ENCODE peak calls at places on chromosomes 5 and 9, in five cellular contexts. Y is epithelial cell of esophagus, M is cardiac fibroblast, R is left lung, D is Calu3. O is an unnamed sample.

GRCh38 chr5:68973696-68974095 is 120.1 kb upstream of the SLC30A5 start:
- DNase-seq in Y (peak; percentile 54), M (no peak), R (no peak), D (no peak), O (no peak)

GRCh38 chr5:179763215-179763945 is 30.4 kb upstream of the LTC4S start:
- DNase-seq in Y (peak; percentile 83), M (peak; percentile 87), R (peak; percentile 23), D (peak; percentile 76), O (peak; percentile 24)

GRCh38 chr5:142248853-142249462 is 75.9 kb downstream of the SPRY4 start:
- DNase-seq in Y (no peak), M (no peak), R (peak; percentile 78), D (no peak), O (no peak)

GRCh38 chr9:133403766-133404439 is 13.9 kb downstream of the REXO4 start:
- DNase-seq in Y (peak; percentile 84), M (peak; percentile 19), R (peak; percentile 85), D (peak; percentile 78), O (peak; percentile 37)

GRCh38 chr5:173973614-173973969 is 15.4 kb upstream of the C5orf47 start:
- DNase-seq in Y (peak; percentile 27), M (no peak), R (peak; percentile 80), D (peak; percentile 44), O (no peak)

GRCh38 chr5:117295941-117296340 is 721.3 kb upstream of the SEMA6A start:
- DNase-seq in Y (peak; percentile 52), M (peak; percentile 11), R (no peak), D (no peak), O (no peak)

GRCh38 chr5:73434461-73434860 is 14.1 kb downstream of the FOXD1 start:
- DNase-seq in Y (no peak), M (no peak), R (no peak), D (no peak), O (no peak)

GRCh38 chr9:93205045-93205768 is 21.3 kb downstream of the WNK2 start:
- DNase-seq in Y (no peak), M (peak; percentile 28), R (peak; percentile 78), D (no peak), O (no peak)

GRCh38 chr5:141680751-141681201 is 1.3 kb downstream of the ARAP3 start:
- DNase-seq in Y (peak; percentile 42), M (peak; percentile 80), R (no peak), D (peak; percentile 31), O (no peak)

GRCh38 chr5:126120939-126121338 is 302.3 kb upstream of the GRAMD2B start:
- DNase-seq in Y (no peak), M (no peak), R (no peak), D (no peak), O (no peak)

GRCh38 chr9:18018661-18019060 is 439.8 kb downstream of the SH3GL2 start:
- DNase-seq in Y (no peak), M (no peak), R (no peak), D (no peak), O (no peak)
- TF ChIP-seq CTCF in Y (no peak), M (no peak), R (no peak), D (no peak), O (no peak)

DNA sequence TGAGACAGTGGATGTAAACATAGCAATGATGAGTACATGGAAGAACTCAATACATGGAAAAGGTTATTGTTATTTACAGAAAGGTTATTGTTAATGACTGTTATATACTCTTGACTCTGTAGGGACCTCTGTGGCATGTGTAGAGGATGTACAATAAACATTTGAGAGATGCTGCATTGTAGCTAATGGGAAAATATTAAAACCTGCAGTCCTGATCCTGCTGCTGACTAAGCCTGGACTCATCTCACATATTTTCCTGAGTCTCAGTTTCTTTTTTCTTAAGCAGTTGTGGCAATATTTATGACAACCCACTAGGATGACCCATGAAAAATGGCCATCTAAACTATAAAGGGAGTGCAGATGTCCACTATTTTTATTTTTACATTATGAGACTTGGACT is 75.4 kb downstream of the DOCK2 start:
- DNase-seq in Y (no peak), M (no peak), R (no peak), D (no peak), O (no peak)
- TF ChIP-seq CTCF in Y (no peak), M (no peak), R (no peak), D (no peak), O (no peak)

DNA sequence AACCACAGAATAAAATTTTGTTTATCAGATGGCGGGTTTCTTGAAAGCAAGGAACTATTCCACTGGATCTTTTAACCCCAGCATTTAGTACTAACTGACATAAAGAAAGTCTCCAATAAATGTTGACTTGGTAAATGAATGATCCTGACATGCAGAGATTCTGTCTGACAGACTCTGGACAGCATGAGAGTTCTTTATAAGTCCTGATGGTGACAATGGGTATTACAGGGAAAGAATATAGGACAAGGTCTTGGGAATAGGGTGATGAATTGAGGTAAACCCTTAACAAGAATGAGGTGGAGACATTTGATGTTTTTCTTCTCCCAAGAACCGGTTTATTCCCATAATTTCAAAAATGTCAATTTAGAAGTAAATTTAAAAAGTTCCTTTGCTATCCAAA is 453.9 kb downstream of the TUSC1 start:
- DNase-seq in Y (no peak), M (no peak), R (no peak), D (no peak), O (no peak)
- TF ChIP-seq CTCF in Y (no peak), M (no peak), R (no peak), D (no peak), O (no peak)

DNA sequence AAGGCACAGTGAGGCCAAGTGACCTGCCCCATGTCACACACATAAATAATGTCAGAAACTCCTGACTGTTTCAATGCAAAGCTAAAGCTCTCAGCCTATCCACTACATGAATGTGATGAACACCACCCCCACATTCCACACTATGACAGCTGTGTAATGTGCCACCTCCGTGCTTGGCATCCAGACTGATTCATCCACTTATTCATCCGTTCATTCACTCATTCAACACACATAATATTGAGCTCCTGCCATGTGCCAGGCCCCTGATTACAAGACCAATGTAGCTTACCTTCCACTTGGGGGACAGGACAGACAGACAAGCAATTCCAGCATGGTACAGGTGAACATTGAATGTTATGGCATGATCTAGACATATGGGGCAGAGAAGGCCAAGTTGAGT is 46.2 kb upstream of the FABP6 start:
- DNase-seq in Y (peak; percentile 83), M (no peak), R (no peak), D (no peak), O (no peak)
- TF ChIP-seq CTCF in Y (no peak), M (no peak), R (no peak), D (no peak), O (no peak)

DNA sequence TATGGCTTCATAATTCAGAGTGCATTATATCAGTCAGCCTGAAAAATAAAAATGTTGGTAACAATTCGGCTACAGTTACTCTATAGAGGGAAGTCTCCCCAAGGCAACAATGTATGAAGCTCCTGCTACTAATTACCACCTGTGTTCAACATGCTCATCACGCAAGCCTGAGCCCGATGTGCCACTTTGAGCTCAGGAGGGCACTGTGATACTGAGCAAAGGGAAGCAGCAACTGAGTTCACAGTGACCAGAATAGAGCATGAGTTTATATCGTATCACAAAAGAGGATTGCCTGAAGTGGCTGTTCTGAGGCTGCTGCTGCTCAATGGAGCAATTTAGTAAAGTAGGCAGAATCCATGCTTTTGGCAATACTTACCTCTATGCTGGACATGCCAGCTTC is 202.0 kb upstream of the HAPLN1 start:
- DNase-seq in Y (no peak), M (no peak), R (no peak), D (no peak), O (no peak)
- TF ChIP-seq CTCF in Y (no peak), M (no peak), R (no peak), D (no peak), O (no peak)

DNA sequence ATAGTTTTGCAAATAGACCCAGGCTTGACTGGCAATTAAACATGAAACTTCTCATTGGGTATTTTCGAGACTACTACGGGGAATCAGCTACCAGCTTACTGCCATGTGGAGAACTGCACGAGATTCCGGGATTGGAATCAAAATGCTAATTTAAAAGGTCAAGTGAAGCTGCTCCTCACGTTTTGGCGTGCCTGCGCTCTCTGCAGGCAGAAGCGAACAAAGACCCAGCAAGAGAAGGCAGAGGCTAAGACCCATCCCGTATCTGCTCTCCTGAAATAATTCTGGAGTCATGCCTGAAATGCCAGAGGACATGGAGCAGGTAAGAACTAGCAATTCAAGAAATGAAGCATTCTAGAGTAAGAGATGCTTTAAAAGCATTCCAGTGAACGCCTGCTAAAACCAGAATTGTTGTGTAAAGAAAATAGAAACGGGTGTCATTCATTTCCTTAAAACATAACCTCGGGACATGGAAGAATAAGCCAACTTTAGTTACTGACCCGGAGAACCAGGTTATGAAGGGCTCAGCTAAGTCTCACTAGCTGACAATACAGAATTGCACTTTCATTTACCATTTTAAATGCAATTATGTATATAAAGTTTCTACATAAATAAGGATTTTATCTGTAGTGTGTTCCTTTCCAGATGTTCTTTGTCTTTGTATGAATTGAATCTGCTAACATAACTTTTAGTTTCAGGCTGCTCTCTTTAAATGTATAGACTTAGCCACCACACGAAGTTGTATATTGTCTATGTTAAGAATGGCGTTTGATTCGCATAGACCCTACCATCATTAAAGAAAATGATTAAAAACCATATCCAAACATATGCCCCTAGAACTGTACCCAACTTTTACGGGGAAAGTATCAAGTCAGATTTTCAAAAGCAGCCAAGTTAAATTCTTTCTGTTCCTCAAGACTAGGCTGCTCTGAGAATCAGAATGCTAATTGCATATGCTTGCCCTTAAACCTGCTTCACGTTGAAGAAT is 2.0 kb upstream of the MAT2B start:
- DNase-seq in Y (peak; percentile 76), M (peak; percentile 75), R (peak; percentile 78), D (peak; percentile 55), O (no peak)
- TF ChIP-seq CTCF in Y (peak; percentile 52), M (peak; percentile 37), R (no peak), D (no peak), O (no peak)